ENCODE peak calls at places on chromosomes 2 and 18, in seven cellular contexts. M is fibroblast of lung, A is colonic mucosa, K is left ventricle myocardium inferior, S is uterus, J is PC-9, Q is BE2C. L is an unnamed sample.

GRCh38 chr2:241849616-241850543 is 8.8 kb downstream of the PDCD1 start:
- DNase-seq in Q (peak; percentile 29), A (no peak), K (peak; percentile 14), M (no peak), S (no peak), J (no peak), L (no peak)

GRCh38 chr2:32357545-32358482 is 991 bp downstream of the BIRC6 start:
- DNase-seq in J (peak; percentile 40), M (peak; percentile 38), Q (peak; percentile 34), S (peak; percentile 39), A (peak; percentile 45), K (peak; percentile 32), L (peak; percentile 77)

GRCh38 chr2:240601831-240602160 is 15.3 kb downstream of the CAPN10 start:
- DNase-seq in K (no peak), S (no peak), M (no peak), Q (no peak), J (no peak), A (no peak), L (no peak)

GRCh38 chr18:62368100-62368499 is 43.0 kb downstream of the TNFRSF11A start:
- DNase-seq in M (no peak), A (no peak), K (no peak), J (no peak), Q (no peak), S (no peak), L (no peak)

GRCh38 chr2:15979051-15979758 is 38.9 kb downstream of the MYCN start:
- DNase-seq in A (no peak), J (no peak), M (no peak), S (no peak), Q (peak; percentile 98), K (no peak), L (no peak)

GRCh38 chr2:121063471-121063870 is 221.5 kb downstream of the TFCP2L1 start:
- DNase-seq in M (no peak), A (no peak), S (no peak), Q (no peak), K (no peak), J (no peak), L (no peak)

GRCh38 chr2:5287558-5288334 is 404.4 kb upstream of the SOX11 start:
- DNase-seq in S (no peak), K (no peak), J (no peak), M (peak; percentile 2), A (no peak), Q (no peak), L (no peak)

GRCh38 chr2:212919238-212919637 is 232.2 kb downstream of the IKZF2 start:
- DNase-seq in J (peak; percentile 91), A (no peak), Q (no peak), K (no peak), S (no peak), M (no peak), L (no peak)

GRCh38 chr2:99883356-99883867 is 259.0 kb downstream of the AFF3 start:
- DNase-seq in S (no peak), Q (no peak), K (no peak), A (no peak), M (no peak), J (no peak), L (no peak)

GRCh38 chr18:50982086-50982801 is 14.4 kb downstream of the ELAC1 start:
- DNase-seq in J (no peak), M (no peak), S (no peak), Q (no peak), A (peak; percentile 51), K (no peak), L (no peak)

GRCh38 chr18:50981381-50981780 is 13.5 kb downstream of the ELAC1 start:
- DNase-seq in K (no peak), J (peak; percentile 87), M (no peak), S (no peak), A (no peak), Q (no peak), L (no peak)

GRCh38 chr18:50986360-50987087 is 18.7 kb downstream of the ELAC1 start:
- DNase-seq in M (no peak), J (peak; percentile 50), S (no peak), Q (no peak), A (no peak), K (no peak), L (no peak)

GRCh38 chr18:50987261-50987660 is 19.4 kb downstream of the ELAC1 start:
- DNase-seq in Q (no peak), A (no peak), S (no peak), M (no peak), K (no peak), J (no peak), L (no peak)

DNA sequence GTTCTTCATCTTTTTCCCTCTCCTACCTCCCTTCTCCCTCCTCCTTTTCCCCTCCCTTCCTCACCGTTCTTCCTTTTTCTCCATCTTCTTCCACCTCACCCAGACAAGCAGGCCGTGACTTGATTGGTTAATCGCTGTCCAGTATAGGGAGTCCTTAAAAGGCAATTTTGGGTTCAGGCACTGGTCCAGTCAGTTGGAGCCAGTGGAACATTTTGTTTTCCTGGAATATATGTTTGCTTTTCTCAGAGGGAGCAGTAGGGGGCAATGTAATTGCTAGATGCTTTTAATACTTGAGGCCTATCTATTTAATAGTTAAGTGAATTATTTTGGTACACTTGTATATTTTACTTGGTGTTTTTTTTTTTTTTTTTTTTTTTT is 15.0 kb downstream of the ELAC1 start:
- DNase-seq in A (no peak), K (no peak), M (peak; percentile 46), J (no peak), S (no peak), Q (no peak), L (no peak)
- TF ChIP-seq CTCF in A (no peak), K (no peak), M (peak; percentile 19), J (no peak), S (no peak), Q (peak; percentile 8), L (no peak)

GRCh38 chr2:150569761-150570160 is 82.3 kb upstream of the RND3 start:
- DNase-seq in J (no peak), M (no peak), A (no peak), K (no peak), Q (no peak), S (no peak), L (no peak)
- H3K4me1 ChIP-seq in J (no peaks in the 10 kb centered on the region), M (peaks cover 19% of the 10 kb centered on the region), A (no peaks in the 10 kb centered on the region), K (no peaks in the 10 kb centered on the region), Q (no peaks in the 10 kb centered on the region), S (no peaks in the 10 kb centered on the region), L (no peaks in the 10 kb centered on the region)

DNA sequence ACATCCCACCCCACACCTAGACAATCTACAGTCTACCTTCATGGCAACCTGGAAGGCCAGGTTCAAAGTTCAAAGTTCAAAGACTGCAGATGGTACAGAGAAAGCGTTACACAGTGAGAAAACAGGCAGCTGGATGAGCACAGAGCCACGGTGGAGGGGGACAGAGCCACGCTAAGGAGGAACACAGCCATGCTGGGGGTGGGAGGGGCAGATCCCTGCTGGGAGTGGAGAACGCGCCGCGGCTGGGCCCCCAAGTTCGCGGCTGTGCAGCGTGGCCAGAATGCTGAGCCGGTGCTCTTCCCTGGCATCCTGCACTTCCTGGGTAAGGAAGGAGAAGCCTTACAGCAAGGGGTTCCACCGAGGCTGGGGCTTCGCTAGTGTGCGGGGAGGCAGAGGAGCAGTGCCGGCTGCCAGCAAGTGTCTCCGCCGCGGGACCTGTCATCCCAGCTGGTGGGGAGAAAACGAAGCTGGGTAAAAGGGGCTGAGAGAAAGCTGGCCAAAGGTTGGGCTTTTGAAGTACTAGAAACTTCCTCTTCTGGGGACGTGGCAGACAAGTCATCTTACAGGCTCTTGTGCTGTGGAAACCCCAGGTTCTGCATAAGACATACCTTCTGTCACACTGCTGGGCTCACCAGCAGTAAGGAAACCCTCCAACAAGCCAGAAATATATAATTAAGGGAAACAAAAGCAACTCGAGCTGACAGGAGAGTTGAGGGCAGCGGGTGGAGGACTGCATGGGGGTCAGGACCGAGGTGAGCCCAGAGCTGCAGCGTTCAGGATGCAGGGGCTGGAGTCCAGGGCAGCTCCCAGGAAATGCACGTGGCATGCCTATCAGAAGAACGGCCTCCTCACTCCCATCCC is 115.5 kb downstream of the HDAC4 start:
- DNase-seq in M (peak; percentile 43), A (no peak), J (no peak), Q (peak; percentile 8), S (no peak), K (peak; percentile 9), L (no peak)
- H3K4me3 ChIP-seq in M (no peak overlapping the region), A (peak overlapping the region; percentile 9), J (no peak overlapping the region), Q (no peak overlapping the region), S (no peak overlapping the region), K (peak overlapping the region; percentile 37), L (no peak overlapping the region)

GRCh38 chr18:6543330-6543908 is 128.7 kb upstream of the L3MBTL4 start:
- DNase-seq in Q (no peak), A (no peak), S (no peak), J (no peak), M (peak; percentile 79), K (no peak), L (no peak)
- TF ChIP-seq CTCF in Q (peak; percentile 44), A (peak; percentile 26), S (peak; percentile 51), J (peak; percentile 70), M (peak; percentile 50), K (peak; percentile 69), L (no peak)

DNA sequence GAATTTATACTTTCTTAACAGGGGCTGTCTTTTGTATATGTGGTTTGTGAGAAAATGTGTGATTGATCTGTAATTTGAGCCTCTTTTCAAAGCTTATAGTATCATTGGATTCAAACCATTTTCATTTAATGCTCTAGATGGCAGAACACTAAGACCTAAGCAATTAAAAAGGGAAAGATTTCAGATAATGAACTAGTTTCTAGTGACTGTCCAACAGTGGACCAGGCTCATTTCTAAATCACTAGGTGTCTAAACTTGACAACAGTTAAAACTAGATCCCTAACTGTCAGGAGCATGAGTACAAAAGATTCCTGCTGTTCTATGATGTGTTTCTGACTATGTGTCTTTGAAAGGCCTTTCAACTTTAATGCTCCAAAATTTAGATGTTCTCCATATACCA is 54.6 kb downstream of the ANKRD44 start:
- DNase-seq in J (no peak), M (no peak), Q (no peak), A (no peak), S (no peak), K (no peak), L (no peak)
- H3K4me1 ChIP-seq in J (no peaks in the 10 kb centered on the region), M (no peaks in the 10 kb centered on the region), Q (peaks cover 17% of the 10 kb centered on the region), A (peaks cover 3% of the 10 kb centered on the region), S (no peaks in the 10 kb centered on the region), K (peaks cover 19% of the 10 kb centered on the region), L (no peaks in the 10 kb centered on the region)

GRCh38 chr2:177242136-177242987 is 22.2 kb downstream of the NFE2L2 start:
- DNase-seq in Q (no peak), J (peak; percentile 99), M (peak; percentile 97), K (no peak), S (no peak), A (no peak), L (no peak)

GRCh38 chr2:177243073-177243472 is 21.5 kb downstream of the NFE2L2 start:
- DNase-seq in A (no peak), S (no peak), Q (no peak), K (no peak), M (no peak), J (no peak), L (no peak)

GRCh38 chr2:177239934-177240600 is 24.5 kb downstream of the NFE2L2 start:
- DNase-seq in S (no peak), Q (no peak), M (peak; percentile 67), J (peak; percentile 47), K (no peak), A (peak; percentile 76), L (no peak)

GRCh38 chr2:177243476-177243875 is 21.1 kb downstream of the NFE2L2 start:
- DNase-seq in J (no peak), Q (no peak), S (no peak), K (no peak), A (no peak), M (no peak), L (no peak)

GRCh38 chr2:177241771-177242135 is 22.8 kb downstream of the NFE2L2 start:
- DNase-seq in M (no peak), A (no peak), S (no peak), J (no peak), Q (no peak), K (no peak), L (no peak)
- H3K4me3 ChIP-seq in M (peak overlapping the region; percentile 33), A (no peak overlapping the region), S (no peak overlapping the region), J (peak overlapping the region; percentile 45), Q (peak overlapping the region; percentile 4), K (peak overlapping the region; percentile 49), L (no peak overlapping the region)

GRCh38 chr2:30197570-30197969 is 33.8 kb upstream of the LBH start:
- DNase-seq in J (no peak), M (no peak), Q (no peak), A (no peak), S (no peak), K (no peak), L (no peak)
- TF ChIP-seq CTCF in J (no peak), M (no peak), Q (peak; percentile 10), A (no peak), S (no peak), K (no peak), L (no peak)

L was measured in mucosa of descending colon.